ENCODE peak calls at places on chromosomes 1 and 21, in ten cellular contexts. One of them, this sample, is unnamed.

GRCh38 chr1:183241446-183241845 is 55.4 kb downstream of the LAMC2 start:
- DNase-seq in activated CD8-positive, alpha-beta T cell treated with anti-CD3 and anti-CD28 coated beads, Interleukin-2, amount 10 ng/mL, durations not matched to agents 7 days and 5 days: no peak
- DNase-seq in HT-29: no peak
- DNase-seq in GM10248: no peak
- DNase-seq in KG1: no peak
- DNase-seq in activated CD8-positive, alpha-beta memory T cell treated with anti-CD3 and anti-CD28 coated beads, Interleukin-2, amount 50 U/mL, for 48 hours: no peak
- DNase-seq in A172: no peak
- DNase-seq in HCT116: no peak
- DNase-seq in kidney tubule cell: no peak
- DNase-seq in psoas muscle: no peak
- DNase-seq in this sample: no peak

GRCh38 chr1:169834869-169835268 is 40.2 kb upstream of the METTL18 start:
- DNase-seq in A172: no peak
- DNase-seq in HCT116: no peak
- DNase-seq in activated CD8-positive, alpha-beta T cell treated with anti-CD3 and anti-CD28 coated beads, Interleukin-2, amount 10 ng/mL, durations not matched to agents 7 days and 5 days: no peak
- DNase-seq in GM10248: no peak
- DNase-seq in KG1: no peak
- DNase-seq in HT-29: no peak
- DNase-seq in activated CD8-positive, alpha-beta memory T cell treated with anti-CD3 and anti-CD28 coated beads, Interleukin-2, amount 50 U/mL, for 48 hours: no peak
- DNase-seq in kidney tubule cell: no peak
- DNase-seq in psoas muscle: no peak
- DNase-seq in this sample: no peak

GRCh38 chr1:197171531-197171930 is 25.1 kb upstream of the ASPM start:
- DNase-seq in KG1: no peak
- DNase-seq in A172: no peak
- DNase-seq in HCT116: no peak
- DNase-seq in activated CD8-positive, alpha-beta memory T cell treated with anti-CD3 and anti-CD28 coated beads, Interleukin-2, amount 50 U/mL, for 48 hours: no peak
- DNase-seq in activated CD8-positive, alpha-beta T cell treated with anti-CD3 and anti-CD28 coated beads, Interleukin-2, amount 10 ng/mL, durations not matched to agents 7 days and 5 days: no peak
- DNase-seq in psoas muscle: no peak
- DNase-seq in HT-29: no peak
- DNase-seq in kidney tubule cell: no peak
- DNase-seq in GM10248: no peak
- DNase-seq in this sample: no peak

GRCh38 chr1:17789926-17790325 is 34.8 kb downstream of the ACTL8 start:
- DNase-seq in activated CD8-positive, alpha-beta T cell treated with anti-CD3 and anti-CD28 coated beads, Interleukin-2, amount 10 ng/mL, durations not matched to agents 7 days and 5 days: no peak
- DNase-seq in kidney tubule cell: no peak
- DNase-seq in HCT116: no peak
- DNase-seq in psoas muscle: no peak
- DNase-seq in activated CD8-positive, alpha-beta memory T cell treated with anti-CD3 and anti-CD28 coated beads, Interleukin-2, amount 50 U/mL, for 48 hours: no peak
- DNase-seq in A172: no peak
- DNase-seq in HT-29: no peak
- DNase-seq in KG1: no peak
- DNase-seq in GM10248: no peak
- DNase-seq in this sample: no peak

GRCh38 chr1:203451849-203452784 is 23.5 kb upstream of the PRELP start:
- DNase-seq in GM10248: no peak
- DNase-seq in activated CD8-positive, alpha-beta memory T cell treated with anti-CD3 and anti-CD28 coated beads, Interleukin-2, amount 50 U/mL, for 48 hours: no peak
- DNase-seq in psoas muscle: no peak
- DNase-seq in A172: no peak
- DNase-seq in HCT116: no peak
- DNase-seq in KG1: no peak
- DNase-seq in activated CD8-positive, alpha-beta T cell treated with anti-CD3 and anti-CD28 coated beads, Interleukin-2, amount 10 ng/mL, durations not matched to agents 7 days and 5 days: no peak
- DNase-seq in kidney tubule cell: no peak
- DNase-seq in HT-29: no peak
- DNase-seq in this sample: no peak

GRCh38 chr21:42474043-42474831 is 21.8 kb downstream of the RSPH1 start:
- DNase-seq in GM10248: peak; percentile 61
- DNase-seq in HCT116: peak; percentile 65
- DNase-seq in HT-29: peak; percentile 93
- DNase-seq in kidney tubule cell: peak; percentile 97
- DNase-seq in activated CD8-positive, alpha-beta T cell treated with anti-CD3 and anti-CD28 coated beads, Interleukin-2, amount 10 ng/mL, durations not matched to agents 7 days and 5 days: no peak
- DNase-seq in activated CD8-positive, alpha-beta memory T cell treated with anti-CD3 and anti-CD28 coated beads, Interleukin-2, amount 50 U/mL, for 48 hours: peak; percentile 42
- DNase-seq in psoas muscle: no peak
- DNase-seq in KG1: no peak
- DNase-seq in A172: peak; percentile 79
- DNase-seq in this sample: no peak

GRCh38 chr1:218488986-218489385 is 143.8 kb downstream of the TGFB2 start:
- DNase-seq in psoas muscle: no peak
- DNase-seq in HT-29: no peak
- DNase-seq in activated CD8-positive, alpha-beta memory T cell treated with anti-CD3 and anti-CD28 coated beads, Interleukin-2, amount 50 U/mL, for 48 hours: no peak
- DNase-seq in HCT116: no peak
- DNase-seq in A172: peak; percentile 94
- DNase-seq in kidney tubule cell: peak; percentile 89
- DNase-seq in GM10248: no peak
- DNase-seq in KG1: no peak
- DNase-seq in activated CD8-positive, alpha-beta T cell treated with anti-CD3 and anti-CD28 coated beads, Interleukin-2, amount 10 ng/mL, durations not matched to agents 7 days and 5 days: no peak
- DNase-seq in this sample: no peak

GRCh38 chr1:99662581-99663208 is 16.8 kb downstream of the PALMD start:
- DNase-seq in A172: no peak
- DNase-seq in activated CD8-positive, alpha-beta memory T cell treated with anti-CD3 and anti-CD28 coated beads, Interleukin-2, amount 50 U/mL, for 48 hours: no peak
- DNase-seq in activated CD8-positive, alpha-beta T cell treated with anti-CD3 and anti-CD28 coated beads, Interleukin-2, amount 10 ng/mL, durations not matched to agents 7 days and 5 days: no peak
- DNase-seq in kidney tubule cell: no peak
- DNase-seq in psoas muscle: peak; percentile 84
- DNase-seq in HCT116: no peak
- DNase-seq in KG1: no peak
- DNase-seq in HT-29: no peak
- DNase-seq in GM10248: no peak
- DNase-seq in this sample: no peak

GRCh38 chr1:41041866-41042265 is 20.3 kb upstream of the SLFNL1 start:
- DNase-seq in activated CD8-positive, alpha-beta memory T cell treated with anti-CD3 and anti-CD28 coated beads, Interleukin-2, amount 50 U/mL, for 48 hours: no peak
- DNase-seq in KG1: no peak
- DNase-seq in HCT116: no peak
- DNase-seq in kidney tubule cell: peak; percentile 33
- DNase-seq in GM10248: no peak
- DNase-seq in HT-29: no peak
- DNase-seq in A172: no peak
- DNase-seq in psoas muscle: no peak
- DNase-seq in activated CD8-positive, alpha-beta T cell treated with anti-CD3 and anti-CD28 coated beads, Interleukin-2, amount 10 ng/mL, durations not matched to agents 7 days and 5 days: no peak
- DNase-seq in this sample: no peak

GRCh38 chr1:35914706-35915105 is 16.2 kb upstream of the AGO3 start:
- DNase-seq in GM10248: no peak
- DNase-seq in kidney tubule cell: no peak
- DNase-seq in A172: no peak
- DNase-seq in HT-29: no peak
- DNase-seq in KG1: no peak
- DNase-seq in activated CD8-positive, alpha-beta T cell treated with anti-CD3 and anti-CD28 coated beads, Interleukin-2, amount 10 ng/mL, durations not matched to agents 7 days and 5 days: no peak
- DNase-seq in HCT116: no peak
- DNase-seq in psoas muscle: no peak
- DNase-seq in activated CD8-positive, alpha-beta memory T cell treated with anti-CD3 and anti-CD28 coated beads, Interleukin-2, amount 50 U/mL, for 48 hours: no peak
- DNase-seq in this sample: no peak

GRCh38 chr1:57879700-57880099 is 455.8 kb upstream of the DAB1 start:
- DNase-seq in kidney tubule cell: no peak
- DNase-seq in A172: no peak
- DNase-seq in psoas muscle: no peak
- DNase-seq in HCT116: no peak
- DNase-seq in activated CD8-positive, alpha-beta T cell treated with anti-CD3 and anti-CD28 coated beads, Interleukin-2, amount 10 ng/mL, durations not matched to agents 7 days and 5 days: no peak
- DNase-seq in HT-29: no peak
- DNase-seq in GM10248: no peak
- DNase-seq in activated CD8-positive, alpha-beta memory T cell treated with anti-CD3 and anti-CD28 coated beads, Interleukin-2, amount 50 U/mL, for 48 hours: no peak
- DNase-seq in KG1: no peak
- DNase-seq in this sample: no peak

GRCh38 chr1:54583868-54584267 is 35.8 kb downstream of the ACOT11 start:
- DNase-seq in activated CD8-positive, alpha-beta memory T cell treated with anti-CD3 and anti-CD28 coated beads, Interleukin-2, amount 50 U/mL, for 48 hours: no peak
- DNase-seq in kidney tubule cell: no peak
- DNase-seq in HCT116: no peak
- DNase-seq in HT-29: no peak
- DNase-seq in GM10248: no peak
- DNase-seq in KG1: no peak
- DNase-seq in A172: no peak
- DNase-seq in psoas muscle: no peak
- DNase-seq in activated CD8-positive, alpha-beta T cell treated with anti-CD3 and anti-CD28 coated beads, Interleukin-2, amount 10 ng/mL, durations not matched to agents 7 days and 5 days: no peak
- DNase-seq in this sample: no peak

GRCh38 chr1:205593532-205593931 is 38.3 kb downstream of the ELK4 start:
- DNase-seq in HCT116: no peak
- DNase-seq in kidney tubule cell: no peak
- DNase-seq in psoas muscle: no peak
- DNase-seq in KG1: no peak
- DNase-seq in A172: no peak
- DNase-seq in HT-29: no peak
- DNase-seq in GM10248: peak; percentile 45
- DNase-seq in activated CD8-positive, alpha-beta memory T cell treated with anti-CD3 and anti-CD28 coated beads, Interleukin-2, amount 50 U/mL, for 48 hours: no peak
- DNase-seq in activated CD8-positive, alpha-beta T cell treated with anti-CD3 and anti-CD28 coated beads, Interleukin-2, amount 10 ng/mL, durations not matched to agents 7 days and 5 days: no peak
- DNase-seq in this sample: no peak

GRCh38 chr1:89576016-89576415 is 51.4 kb downstream of the LRRC8B start:
- DNase-seq in HT-29: no peak
- DNase-seq in activated CD8-positive, alpha-beta T cell treated with anti-CD3 and anti-CD28 coated beads, Interleukin-2, amount 10 ng/mL, durations not matched to agents 7 days and 5 days: no peak
- DNase-seq in KG1: no peak
- DNase-seq in HCT116: no peak
- DNase-seq in psoas muscle: no peak
- DNase-seq in GM10248: no peak
- DNase-seq in kidney tubule cell: no peak
- DNase-seq in activated CD8-positive, alpha-beta memory T cell treated with anti-CD3 and anti-CD28 coated beads, Interleukin-2, amount 50 U/mL, for 48 hours: no peak
- DNase-seq in A172: no peak
- DNase-seq in this sample: no peak

GRCh38 chr1:6249732-6250689 is 6.0 kb downstream of the HES3 start:
- DNase-seq in HT-29: no peak
- DNase-seq in HCT116: no peak
- DNase-seq in activated CD8-positive, alpha-beta T cell treated with anti-CD3 and anti-CD28 coated beads, Interleukin-2, amount 10 ng/mL, durations not matched to agents 7 days and 5 days: no peak
- DNase-seq in psoas muscle: no peak
- DNase-seq in GM10248: no peak
- DNase-seq in A172: no peak
- DNase-seq in kidney tubule cell: no peak
- DNase-seq in activated CD8-positive, alpha-beta memory T cell treated with anti-CD3 and anti-CD28 coated beads, Interleukin-2, amount 50 U/mL, for 48 hours: no peak
- DNase-seq in KG1: no peak
- DNase-seq in this sample: no peak

GRCh38 chr1:153386500-153386901 is 4.4 kb downstream of the S100A8 start:
- DNase-seq in GM10248: no peak
- DNase-seq in psoas muscle: peak; percentile 39
- DNase-seq in HCT116: no peak
- DNase-seq in KG1: no peak
- DNase-seq in HT-29: no peak
- DNase-seq in A172: no peak
- DNase-seq in activated CD8-positive, alpha-beta memory T cell treated with anti-CD3 and anti-CD28 coated beads, Interleukin-2, amount 50 U/mL, for 48 hours: no peak
- DNase-seq in kidney tubule cell: no peak
- DNase-seq in activated CD8-positive, alpha-beta T cell treated with anti-CD3 and anti-CD28 coated beads, Interleukin-2, amount 10 ng/mL, durations not matched to agents 7 days and 5 days: no peak
- DNase-seq in this sample: no peak